ENCODE peak calls at places on chromosome 20, in five cellular contexts. One of them, this sample, is unnamed.

GRCh38 chr20:62995898-62996595 is 10.7 kb downstream of the BHLHE23 start:
- DNase-seq in germinal center: no peak
- DNase-seq in neural progenitor cell: no peak
- DNase-seq in NCI-H2081 treated with DMSO at 0.1 percent for 48 hours: no peak
- DNase-seq in NCI-H1092: no peak
- DNase-seq in this sample: no peak

GRCh38 chr20:63127700-63128364 is 88.1 kb downstream of the YTHDF1 start:
- DNase-seq in germinal center: no peak
- DNase-seq in neural progenitor cell: no peak
- DNase-seq in NCI-H2081 treated with DMSO at 0.1 percent for 48 hours: no peak
- DNase-seq in NCI-H1092: no peak
- DNase-seq in this sample: no peak

GRCh38 chr20:8901237-8902025 is 167.5 kb upstream of the PLCB4 start:
- DNase-seq in germinal center: no peak
- DNase-seq in neural progenitor cell: no peak
- DNase-seq in NCI-H2081 treated with DMSO at 0.1 percent for 48 hours: no peak
- DNase-seq in NCI-H1092: no peak
- DNase-seq in this sample: no peak

GRCh38 chr20:63116412-63117106 is 99.4 kb downstream of the YTHDF1 start:
- DNase-seq in germinal center: no peak
- DNase-seq in neural progenitor cell: peak; percentile 85
- DNase-seq in NCI-H2081 treated with DMSO at 0.1 percent for 48 hours: no peak
- DNase-seq in NCI-H1092: no peak
- DNase-seq in this sample: no peak

GRCh38 chr20:47799116-47799715 is 13.9 kb upstream of the SULF2 start:
- DNase-seq in germinal center: no peak
- DNase-seq in neural progenitor cell: no peak
- DNase-seq in NCI-H2081 treated with DMSO at 0.1 percent for 48 hours: no peak
- DNase-seq in NCI-H1092: no peak
- DNase-seq in this sample: no peak

GRCh38 chr20:46666818-46667515 is 15.7 kb upstream of the SLC13A3 start:
- DNase-seq in germinal center: no peak
- DNase-seq in neural progenitor cell: no peak
- DNase-seq in NCI-H2081 treated with DMSO at 0.1 percent for 48 hours: no peak
- DNase-seq in NCI-H1092: no peak
- DNase-seq in this sample: no peak

GRCh38 chr20:63635431-63636141 is 8.7 kb upstream of the GMEB2 start:
- DNase-seq in germinal center: no peak
- DNase-seq in neural progenitor cell: no peak
- DNase-seq in NCI-H2081 treated with DMSO at 0.1 percent for 48 hours: no peak
- DNase-seq in NCI-H1092: no peak
- DNase-seq in this sample: no peak

GRCh38 chr20:49979030-49979832 is 3.5 kb upstream of the SNAI1 start:
- DNase-seq in germinal center: peak; percentile 80
- DNase-seq in neural progenitor cell: peak; percentile 88
- DNase-seq in NCI-H2081 treated with DMSO at 0.1 percent for 48 hours: no peak
- DNase-seq in NCI-H1092: peak; percentile 13
- DNase-seq in this sample: peak; percentile 63

GRCh38 chr20:42703744-42704143 is 486.0 kb downstream of the PTPRT start:
- DNase-seq in germinal center: no peak
- DNase-seq in neural progenitor cell: no peak
- DNase-seq in NCI-H2081 treated with DMSO at 0.1 percent for 48 hours: no peak
- DNase-seq in NCI-H1092: no peak
- DNase-seq in this sample: no peak

GRCh38 chr20:22575737-22576136 is 8.6 kb downstream of the FOXA2 start:
- DNase-seq in germinal center: no peak
- DNase-seq in neural progenitor cell: no peak
- DNase-seq in NCI-H2081 treated with DMSO at 0.1 percent for 48 hours: no peak
- DNase-seq in NCI-H1092: no peak
- DNase-seq in this sample: no peak

GRCh38 chr20:18738055-18738454 is 75.5 kb upstream of the SCP2D1 start:
- DNase-seq in germinal center: no peak
- DNase-seq in neural progenitor cell: no peak
- DNase-seq in NCI-H2081 treated with DMSO at 0.1 percent for 48 hours: no peak
- DNase-seq in NCI-H1092: no peak
- DNase-seq in this sample: no peak

GRCh38 chr20:14604143-14604542 is 266.7 kb upstream of the FLRT3 start:
- DNase-seq in germinal center: no peak
- DNase-seq in neural progenitor cell: no peak
- DNase-seq in NCI-H2081 treated with DMSO at 0.1 percent for 48 hours: no peak
- DNase-seq in NCI-H1092: no peak
- DNase-seq in this sample: no peak

GRCh38 chr20:33291830-33292355 is 8.9 kb downstream of the BPIFB1 start:
- DNase-seq in germinal center: peak; percentile 62
- DNase-seq in neural progenitor cell: peak; percentile 78
- DNase-seq in NCI-H2081 treated with DMSO at 0.1 percent for 48 hours: no peak
- DNase-seq in NCI-H1092: peak; percentile 57
- DNase-seq in this sample: no peak

GRCh38 chr20:53412600-53413187 is 180.9 kb downstream of the ZNF217 start:
- DNase-seq in germinal center: no peak
- DNase-seq in neural progenitor cell: peak; percentile 28
- DNase-seq in NCI-H2081 treated with DMSO at 0.1 percent for 48 hours: no peak
- DNase-seq in NCI-H1092: no peak
- DNase-seq in this sample: no peak

GRCh38 chr20:43507150-43508080 is at the start of gene L3MBTL1:
- DNase-seq in germinal center: peak; percentile 56
- DNase-seq in neural progenitor cell: peak; percentile 88
- DNase-seq in NCI-H2081 treated with DMSO at 0.1 percent for 48 hours: no peak
- DNase-seq in NCI-H1092: no peak
- DNase-seq in this sample: peak; percentile 63

GRCh38 chr20:32972181-32973076 is 31.8 kb downstream of the SUN5 start:
- DNase-seq in germinal center: peak; percentile 79
- DNase-seq in neural progenitor cell: no peak
- DNase-seq in NCI-H2081 treated with DMSO at 0.1 percent for 48 hours: no peak
- DNase-seq in NCI-H1092: no peak
- DNase-seq in this sample: no peak

GRCh38 chr20:17766226-17766625 is 66.5 kb downstream of the BANF2 start:
- DNase-seq in germinal center: no peak
- DNase-seq in neural progenitor cell: no peak
- DNase-seq in NCI-H2081 treated with DMSO at 0.1 percent for 48 hours: no peak
- DNase-seq in NCI-H1092: no peak
- DNase-seq in this sample: no peak

GRCh38 chr20:22768266-22768665 is 183.9 kb upstream of the FOXA2 start:
- DNase-seq in germinal center: no peak
- DNase-seq in neural progenitor cell: no peak
- DNase-seq in NCI-H2081 treated with DMSO at 0.1 percent for 48 hours: no peak
- DNase-seq in NCI-H1092: no peak
- DNase-seq in this sample: no peak

GRCh38 chr20:52056203-52057062 is 135.1 kb downstream of the ZFP64 start:
- DNase-seq in germinal center: no peak
- DNase-seq in neural progenitor cell: no peak
- DNase-seq in NCI-H2081 treated with DMSO at 0.1 percent for 48 hours: no peak
- DNase-seq in NCI-H1092: no peak
- DNase-seq in this sample: no peak

GRCh38 chr20:258963-259362 is 1.4 kb downstream of the DEFB132 start:
- DNase-seq in germinal center: no peak
- DNase-seq in neural progenitor cell: no peak
- DNase-seq in NCI-H2081 treated with DMSO at 0.1 percent for 48 hours: no peak
- DNase-seq in NCI-H1092: no peak
- DNase-seq in this sample: no peak

GRCh38 chr20:46549188-46549967 is 1.1 kb downstream of the OCSTAMP start:
- DNase-seq in germinal center: no peak
- DNase-seq in neural progenitor cell: no peak
- DNase-seq in NCI-H2081 treated with DMSO at 0.1 percent for 48 hours: no peak
- DNase-seq in NCI-H1092: no peak
- DNase-seq in this sample: no peak

GRCh38 chr20:25361287-25361683 is 29.4 kb downstream of the ABHD12 start:
- DNase-seq in germinal center: no peak
- DNase-seq in neural progenitor cell: no peak
- DNase-seq in NCI-H2081 treated with DMSO at 0.1 percent for 48 hours: no peak
- DNase-seq in NCI-H1092: no peak
- DNase-seq in this sample: no peak

GRCh38 chr20:8438748-8439147 is 306.7 kb downstream of the PLCB1 start:
- DNase-seq in germinal center: no peak
- DNase-seq in neural progenitor cell: no peak
- DNase-seq in NCI-H2081 treated with DMSO at 0.1 percent for 48 hours: no peak
- DNase-seq in NCI-H1092: no peak
- DNase-seq in this sample: no peak

GRCh38 chr20:46167080-46167479 is 49.0 kb downstream of the CD40 start:
- DNase-seq in germinal center: no peak
- DNase-seq in neural progenitor cell: no peak
- DNase-seq in NCI-H2081 treated with DMSO at 0.1 percent for 48 hours: no peak
- DNase-seq in NCI-H1092: no peak
- DNase-seq in this sample: no peak